ENCODE peak calls at places on chromosomes 6 and 20, in four cellular contexts. One of them, this sample, is unnamed.

GRCh38 chr20:5557123-5557522 is 193.1 kb upstream of the SHLD1 start:
- DNase-seq in tibial artery: peak; percentile 27
- DNase-seq in suprapubic skin: no peak
- DNase-seq in lung: no peak
- DNase-seq in this sample: peak; percentile 39

GRCh38 chr6:170405311-170405975 is 98.9 kb downstream of the FAM120B start:
- DNase-seq in lung: no peak
- DNase-seq in tibial artery: no peak
- DNase-seq in suprapubic skin: no peak
- DNase-seq in this sample: no peak

GRCh38 chr6:107419747-107420146 is 39.6 kb downstream of the PDSS2 start:
- DNase-seq in tibial artery: no peak
- DNase-seq in suprapubic skin: no peak
- DNase-seq in lung: no peak
- DNase-seq in this sample: no peak

GRCh38 chr20:47762699-47763098 is 22.6 kb downstream of the SULF2 start:
- DNase-seq in suprapubic skin: no peak
- DNase-seq in tibial artery: no peak
- DNase-seq in lung: no peak
- DNase-seq in this sample: no peak

GRCh38 chr6:111199935-111200822 is 112.9 kb downstream of the SLC16A10 start:
- DNase-seq in tibial artery: no peak
- DNase-seq in suprapubic skin: no peak
- DNase-seq in lung: no peak
- DNase-seq in this sample: no peak

GRCh38 chr20:50267041-50267865 is 76.6 kb downstream of the CEBPB start:
- DNase-seq in tibial artery: peak; percentile 81
- DNase-seq in lung: peak; percentile 66
- DNase-seq in suprapubic skin: peak; percentile 91
- DNase-seq in this sample: peak; percentile 75

GRCh38 chr6:80543598-80544181 is 437.2 kb downstream of the BCKDHB start:
- DNase-seq in tibial artery: no peak
- DNase-seq in suprapubic skin: no peak
- DNase-seq in lung: no peak
- DNase-seq in this sample: no peak

GRCh38 chr20:21322921-21323321 is 19.8 kb downstream of the XRN2 start:
- DNase-seq in tibial artery: no peak
- DNase-seq in lung: no peak
- DNase-seq in suprapubic skin: no peak
- DNase-seq in this sample: no peak

GRCh38 chr6:31620586-31621319 is at the start of gene PRRC2A:
- DNase-seq in suprapubic skin: peak; percentile 91
- DNase-seq in tibial artery: peak; percentile 74
- DNase-seq in lung: no peak
- DNase-seq in this sample: peak; percentile 96

GRCh38 chr6:53581161-53581560 is 36.3 kb upstream of the GCLC start:
- DNase-seq in lung: no peak
- DNase-seq in tibial artery: no peak
- DNase-seq in suprapubic skin: no peak
- DNase-seq in this sample: no peak

GRCh38 chr20:51579137-51579536 is 36.6 kb upstream of the NFATC2 start:
- DNase-seq in tibial artery: no peak
- DNase-seq in suprapubic skin: no peak
- DNase-seq in lung: no peak
- DNase-seq in this sample: no peak

GRCh38 chr6:157848693-157849092 is 25.6 kb downstream of the SNX9 start:
- DNase-seq in lung: no peak
- DNase-seq in tibial artery: no peak
- DNase-seq in suprapubic skin: no peak
- DNase-seq in this sample: no peak

GRCh38 chr6:163416640-163417253 is 2.2 kb downstream of the QKI start:
- DNase-seq in lung: peak; percentile 51
- DNase-seq in suprapubic skin: no peak
- DNase-seq in tibial artery: peak; percentile 55
- DNase-seq in this sample: no peak

GRCh38 chr6:72524011-72524645 is 97.7 kb upstream of the KCNQ5 start:
- DNase-seq in lung: no peak
- DNase-seq in suprapubic skin: no peak
- DNase-seq in tibial artery: no peak
- DNase-seq in this sample: no peak

GRCh38 chr20:62376112-62377063 is 9.3 kb upstream of the LAMA5 start:
- DNase-seq in suprapubic skin: no peak
- DNase-seq in tibial artery: no peak
- DNase-seq in lung: peak; percentile 56
- DNase-seq in this sample: peak; percentile 77
- TF ChIP-seq CTCF in suprapubic skin: no peak
- TF ChIP-seq CTCF in tibial artery: peak; percentile 86
- TF ChIP-seq CTCF in lung: no peak
- TF ChIP-seq CTCF in this sample: no peak

GRCh38 chr6:114936060-114936459 is 593.2 kb upstream of the HS3ST5 start:
- DNase-seq in lung: no peak
- DNase-seq in suprapubic skin: no peak
- DNase-seq in tibial artery: no peak
- DNase-seq in this sample: no peak
- H3K27me3 ChIP-seq in lung: no peaks in the 10 kb centered on the region
- H3K27me3 ChIP-seq in suprapubic skin: no peaks in the 10 kb centered on the region
- H3K27me3 ChIP-seq in tibial artery: no peaks in the 10 kb centered on the region
- H3K27me3 ChIP-seq in this sample: no peaks in the 10 kb centered on the region

GRCh38 chr6:136501514-136501913 is 48.7 kb downstream of the MAP7 start:
- DNase-seq in lung: no peak
- DNase-seq in tibial artery: no peak
- DNase-seq in suprapubic skin: no peak
- DNase-seq in this sample: no peak
- H3K4me3 ChIP-seq in lung: no peak overlapping the region
- H3K4me3 ChIP-seq in tibial artery: no peak overlapping the region
- H3K4me3 ChIP-seq in suprapubic skin: no peak overlapping the region
- H3K4me3 ChIP-seq in this sample: no peak overlapping the region

GRCh38 chr20:10250902-10251301 is 32.3 kb downstream of the SNAP25 start:
- DNase-seq in tibial artery: no peak
- DNase-seq in suprapubic skin: no peak
- DNase-seq in lung: no peak
- DNase-seq in this sample: no peak
- TF ChIP-seq CTCF in tibial artery: no peak
- TF ChIP-seq CTCF in suprapubic skin: no peak
- TF ChIP-seq CTCF in lung: no peak
- TF ChIP-seq CTCF in this sample: no peak